ENCODE peak calls at places on chromosomes 13 and 19, in eight cellular contexts. E, I, K, O, R, X, T and W are unnamed samples.
A peak's percentile ranks its signal among the peaks of the same experiment; 100 is the strongest.

GRCh38 chr19:10694706-10695105 is 6.5 kb upstream of the QTRT1 start:
- DNase-seq in K (no peak), X (no peak), T (no peak), R (no peak), O (no peak), I (no peak), E (no peak), W (no peak)

GRCh38 chr13:80862466-80862865 is 521.5 kb upstream of the SPRY2 start:
- DNase-seq in K (no peak), T (no peak), O (no peak), X (no peak), R (no peak), E (no peak), I (no peak), W (no peak)

GRCh38 chr19:21084343-21084742 is 2.3 kb downstream of the ZNF714 start:
- DNase-seq in O (no peak), R (no peak), E (no peak), X (no peak), I (no peak), K (peak; percentile 6), T (no peak), W (no peak)

GRCh38 chr13:85497652-85498051 is 301.6 kb downstream of the SLITRK6 start:
- DNase-seq in E (no peak), I (no peak), R (no peak), K (peak; percentile 93), T (no peak), X (no peak), O (no peak), W (no peak)

GRCh38 chr13:51551446-51551845 is 32.8 kb upstream of the WDFY2 start:
- DNase-seq in E (no peak), T (no peak), K (no peak), I (no peak), R (no peak), X (no peak), O (no peak), W (no peak)

GRCh38 chr13:46846736-46847135 is 49.8 kb upstream of the ESD start:
- DNase-seq in K (no peak), T (no peak), X (no peak), I (no peak), E (no peak), R (no peak), O (no peak), W (no peak)

GRCh38 chr13:112748947-112749346 is 59.1 kb downstream of the ATP11A start:
- DNase-seq in K (no peak), X (peak; percentile 83), I (no peak), T (no peak), E (no peak), R (peak; percentile 41), O (no peak), W (no peak)

GRCh38 chr19:29843180-29844051 is 31.6 kb downstream of the CCNE1 start:
- DNase-seq in R (no peak), T (peak; percentile 43), K (no peak), E (no peak), O (no peak), I (peak; percentile 40), X (peak; percentile 51), W (peak; percentile 56)

GRCh38 chr19:17946965-17947784 is 14.4 kb downstream of the CCDC124 start:
- DNase-seq in K (no peak), I (no peak), R (peak; percentile 29), T (no peak), O (no peak), E (no peak), X (no peak), W (no peak)

GRCh38 chr13:73708393-73708985 is 425.7 kb downstream of the KLF12 start:
- DNase-seq in I (peak; percentile 38), R (peak; percentile 61), K (peak; percentile 39), X (no peak), E (peak; percentile 54), O (peak; percentile 9), T (peak; percentile 15), W (peak; percentile 10)

GRCh38 chr13:23468811-23469210 is 35.3 kb upstream of the SACS start:
- DNase-seq in E (peak; percentile 75), K (no peak), X (no peak), O (no peak), T (no peak), R (no peak), I (no peak), W (no peak)

GRCh38 chr19:15463865-15464371 is 426 bp downstream of the RASAL3 start:
- DNase-seq in X (peak; percentile 54), T (no peak), O (peak; percentile 59), I (no peak), E (no peak), R (no peak), K (no peak), W (peak; percentile 84)

GRCh38 chr19:19386373-19386869 is 19.1 kb upstream of the GATAD2A start:
- DNase-seq in X (no peak), K (no peak), R (no peak), I (no peak), T (no peak), O (no peak), E (no peak), W (no peak)

GRCh38 chr19:13056052-13056660 is 46.5 kb downstream of the LYL1 start:
- DNase-seq in O (no peak), E (peak; percentile 85), X (no peak), R (no peak), K (no peak), T (peak; percentile 68), I (peak; percentile 70), W (no peak)

GRCh38 chr13:95100525-95101121 is 200.6 kb downstream of the ABCC4 start:
- DNase-seq in K (no peak), X (no peak), R (no peak), T (no peak), I (no peak), E (no peak), O (no peak), W (no peak)

GRCh38 chr19:9793051-9793591 is 24.6 kb upstream of the ZNF846 start:
- DNase-seq in E (no peak), K (no peak), R (peak; percentile 54), X (no peak), T (peak; percentile 69), I (peak; percentile 55), O (peak; percentile 56), W (no peak)

GRCh38 chr19:1130801-1131717 is 27.3 kb downstream of the GPX4 start:
- DNase-seq in X (no peak), E (no peak), O (no peak), R (no peak), K (no peak), T (no peak), I (no peak), W (no peak)

GRCh38 chr19:49801401-49801888 is 11.6 kb downstream of the FUZ start:
- DNase-seq in T (no peak), O (no peak), X (peak; percentile 56), I (no peak), R (no peak), K (no peak), E (no peak), W (no peak)

GRCh38 chr19:49803529-49803856 is 9.6 kb downstream of the FUZ start:
- DNase-seq in O (no peak), E (no peak), T (no peak), R (no peak), I (no peak), X (no peak), K (no peak), W (no peak)

GRCh38 chr19:49802836-49803528 is 10.1 kb downstream of the FUZ start:
- DNase-seq in R (peak; percentile 64), E (no peak), O (no peak), X (no peak), K (no peak), I (no peak), T (no peak), W (no peak)

GRCh38 chr19:49800771-49801170 is 12.3 kb downstream of the FUZ start:
- DNase-seq in X (no peak), I (no peak), O (no peak), T (no peak), K (no peak), E (no peak), R (no peak), W (no peak)

GRCh38 chr19:49801966-49802661 is 11.0 kb downstream of the FUZ start:
- DNase-seq in K (peak; percentile 74), E (peak; percentile 97), I (peak; percentile 93), T (peak; percentile 97), X (peak; percentile 96), R (peak; percentile 85), O (no peak), W (peak; percentile 11)
- H3K27ac ChIP-seq in K (no peak overlapping the region), E (no peak overlapping the region), I (peak overlapping the region; percentile 56), T (peak overlapping the region; percentile 55), X (peak overlapping the region; percentile 41), R (no peak overlapping the region), O (no peak overlapping the region), W (no peak overlapping the region)

GRCh38 chr13:100921139-100921538 is 246.5 kb upstream of the TMTC4 start:
- DNase-seq in X (no peak), E (no peak), K (peak; percentile 7), R (no peak), O (no peak), T (no peak), I (no peak), W (no peak)
- H3K27ac ChIP-seq in X (no peak overlapping the region), E (no peak overlapping the region), K (no peak overlapping the region), R (no peak overlapping the region), O (no peak overlapping the region), T (no peak overlapping the region), I (no peak overlapping the region), W (no peak overlapping the region)

GRCh38 chr19:48361912-48362311 is 1.8 kb downstream of the TMEM143 start:
- DNase-seq in T (no peak), O (no peak), R (no peak), X (no peak), E (no peak), K (no peak), I (no peak), W (no peak)
- H3K27ac ChIP-seq in T (no peak overlapping the region), O (no peak overlapping the region), R (no peak overlapping the region), X (no peak overlapping the region), E (no peak overlapping the region), K (no peak overlapping the region), I (no peak overlapping the region), W (no peak overlapping the region)

GRCh38 chr19:38733241-38733492 is 11.1 kb downstream of the CAPN12 start:
- DNase-seq in R (no peak), T (no peak), I (no peak), O (no peak), E (no peak), K (no peak), X (no peak), W (no peak)

GRCh38 chr19:38733493-38734175 is 10.6 kb downstream of the CAPN12 start:
- DNase-seq in R (no peak), T (no peak), O (no peak), E (no peak), I (no peak), K (no peak), X (no peak), W (no peak)

GRCh38 chr19:38735257-38735686 is 9.0 kb downstream of the CAPN12 start:
- DNase-seq in K (no peak), E (peak; percentile 81), X (peak; percentile 67), O (no peak), R (peak; percentile 54), I (peak; percentile 17), T (no peak), W (no peak)

GRCh38 chr19:38734426-38735256 is 9.6 kb downstream of the CAPN12 start:
- DNase-seq in I (no peak), O (no peak), X (peak; percentile 62), T (no peak), E (no peak), K (no peak), R (no peak), W (no peak)

DNA sequence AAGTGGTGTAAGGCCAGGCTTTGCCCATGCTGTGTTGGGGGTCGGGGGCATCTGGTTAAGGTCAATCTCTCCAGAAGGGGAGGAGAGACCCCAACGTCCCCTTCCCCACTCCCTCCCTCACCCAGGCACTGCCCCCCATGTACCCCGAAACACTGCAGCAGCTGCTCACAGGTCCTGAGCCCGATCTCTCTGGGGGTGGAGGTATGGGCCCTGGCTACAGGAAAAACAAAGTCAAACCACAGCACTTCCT is 10.2 kb downstream of the CAPN12 start:
- DNase-seq in R (no peak), O (no peak), I (no peak), E (no peak), K (no peak), X (no peak), T (no peak), W (no peak)
- H3K27ac ChIP-seq in R (peak overlapping the region; percentile 90), O (peak overlapping the region; percentile 29), I (peak overlapping the region; percentile 59), E (peak overlapping the region; percentile 48), K (no peak overlapping the region), X (peak overlapping the region; percentile 46), T (peak overlapping the region; percentile 71), W (peak overlapping the region; percentile 22)